ENCODE peak calls at places on chromosomes 3 and 15, in four cellular contexts. D, X, H and B are unnamed samples.

GRCh38 chr3:149547954-149548728 is 73.6 kb downstream of the TM4SF4 start:
- DNase-seq in X (no peak), H (peak), D (peak), B (no peak)

GRCh38 chr3:127674099-127674792 is 1.5 kb downstream of the ABTB1 start:
- DNase-seq in D (no peak), X (no peak), H (no peak), B (no peak)

GRCh38 chr15:34812369-34812768 is 17.0 kb upstream of the ACTC1 start:
- DNase-seq in H (peak), D (no peak), X (no peak), B (no peak)

GRCh38 chr3:37969601-37970100 is 20.9 kb upstream of the VILL start:
- DNase-seq in D (no peak), X (no peak), H (no peak), B (peak)

GRCh38 chr3:141486416-141486734 is 452 bp upstream of the RASA2 start:
- DNase-seq in H (no peak), D (no peak), X (no peak), B (no peak)

GRCh38 chr3:172717493-172718088 is 6.7 kb upstream of the NCEH1 start:
- DNase-seq in D (no peak), X (no peak), H (no peak), B (no peak)

GRCh38 chr15:101689901-101690300 is 34.4 kb downstream of the TARS3 start:
- DNase-seq in H (no peak), D (no peak), X (no peak), B (no peak)

GRCh38 chr3:64612082-64612860 is 75.5 kb downstream of the ADAMTS9 start:
- DNase-seq in X (peak), D (peak), H (no peak), B (peak)

GRCh38 chr15:65923264-65923663 is 54.0 kb downstream of the RAB11A start:
- DNase-seq in X (no peak), H (no peak), D (no peak), B (no peak)

GRCh38 chr15:78307977-78308376 is 8.6 kb upstream of the SKIC8 start:
- DNase-seq in X (no peak), H (no peak), D (no peak), B (no peak)

GRCh38 chr15:43085921-43086320 is 19.9 kb downstream of the UBR1 start:
- DNase-seq in D (no peak), H (no peak), X (no peak), B (no peak)

GRCh38 chr3:19216669-19217337 is 68.5 kb downstream of the KCNH8 start:
- DNase-seq in D (peak), X (no peak), H (no peak), B (no peak)
- H3K27ac ChIP-seq in D (no peak), X (no peak), H (no peak), B (no peak)

GRCh38 chr3:134592806-134593205 is 58.0 kb downstream of the KY start:
- DNase-seq in H (no peak), D (no peak), X (no peak), B (no peak)
- H3K27ac ChIP-seq in H (no peak), D (no peak), X (no peak), B (no peak)

GRCh38 chr15:98861188-98861587 is 146.4 kb downstream of the PGPEP1L start:
- DNase-seq in D (no peak), X (no peak), H (no peak), B (no peak)

GRCh38 chr15:98858610-98859023 is 149.0 kb downstream of the PGPEP1L start:
- DNase-seq in H (no peak), X (no peak), D (no peak), B (no peak)

GRCh38 chr15:98863983-98864382 is 143.6 kb downstream of the PGPEP1L start:
- DNase-seq in D (no peak), X (no peak), H (no peak), B (no peak)

GRCh38 chr15:98859149-98859548 is 148.4 kb downstream of the PGPEP1L start:
- DNase-seq in D (no peak), H (no peak), X (no peak), B (no peak)

DNA sequence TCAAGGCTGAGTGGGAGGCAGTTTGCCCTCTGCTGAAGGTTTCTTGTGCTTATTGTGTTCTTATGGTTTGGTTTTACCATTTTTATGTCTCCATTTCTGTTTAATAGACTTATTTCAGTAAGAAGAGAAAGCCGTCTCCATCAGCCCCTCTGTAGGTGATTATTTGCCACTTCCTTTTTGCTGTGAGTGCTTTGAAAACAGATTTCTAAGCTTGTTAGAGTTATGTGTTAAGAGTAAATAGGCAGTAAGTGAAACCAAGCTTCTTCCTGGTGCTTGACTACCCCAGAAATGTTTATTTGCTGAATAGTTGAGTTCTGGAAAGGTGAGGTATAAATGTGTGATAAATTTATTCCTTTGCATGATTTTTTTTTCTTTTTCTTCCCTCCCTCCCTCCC is 146.9 kb downstream of the PGPEP1L start:
- DNase-seq in X (no peak), H (no peak), D (no peak), B (no peak)
- H3K27ac ChIP-seq in X (no peak), H (no peak), D (peak), B (no peak)

GRCh38 chr3:122356402-122356801 is 26.6 kb downstream of the MIX23 start:
- DNase-seq in H (no peak), D (peak), X (peak), B (no peak)

GRCh38 chr3:122357828-122358617 is 25.0 kb downstream of the MIX23 start:
- DNase-seq in H (no peak), D (no peak), X (no peak), B (no peak)

GRCh38 chr3:122362026-122362425 is 21.0 kb downstream of the MIX23 start:
- DNase-seq in X (no peak), H (no peak), D (no peak), B (no peak)

GRCh38 chr3:122355612-122356011 is 27.4 kb downstream of the MIX23 start:
- DNase-seq in D (no peak), X (no peak), H (no peak), B (no peak)

GRCh38 chr3:122358633-122359032 is 24.4 kb downstream of the MIX23 start:
- DNase-seq in H (no peak), D (no peak), X (no peak), B (no peak)
- H3K27ac ChIP-seq in H (no peak), D (no peak), X (no peak), B (no peak)